ENCODE peak calls at places on chromosome 9, in five cellular contexts. H, W, Z, L and I are unnamed samples.

GRCh38 chr9:123679330-123679987 is 250.5 kb downstream of the DENND1A start:
- DNase-seq in L (no peak), W (no peak), H (no peak), Z (no peak), I (no peak)

GRCh38 chr9:19464764-19465570 is 56.2 kb downstream of the ACER2 start:
- DNase-seq in L (peak), H (peak), Z (peak), W (peak), I (peak)

GRCh38 chr9:35267716-35268115 is 105.9 kb downstream of the UNC13B start:
- DNase-seq in Z (peak), L (no peak), H (no peak), W (peak), I (peak)

GRCh38 chr9:122320346-122320995 is 50.4 kb upstream of the PTGS1 start:
- DNase-seq in Z (no peak), L (peak), W (no peak), H (no peak), I (no peak)

GRCh38 chr9:112571624-112572341 is 85.2 kb downstream of the KIAA1958 start:
- DNase-seq in W (no peak), L (no peak), H (no peak), Z (no peak), I (no peak)

GRCh38 chr9:76414656-76415055 is 20.4 kb upstream of the RFK start:
- DNase-seq in H (no peak), Z (peak), W (peak), L (peak), I (peak)

GRCh38 chr9:22170990-22171663 is 162.0 kb upstream of the CDKN2B start:
- DNase-seq in W (no peak), H (no peak), Z (no peak), L (no peak), I (no peak)

GRCh38 chr9:575139-575538 is 266.4 kb upstream of the DMRT1 start:
- DNase-seq in H (no peak), Z (no peak), L (no peak), W (no peak), I (no peak)

GRCh38 chr9:111107141-111107540 is 68.9 kb upstream of the LPAR1 start:
- DNase-seq in W (no peak), L (no peak), H (no peak), Z (no peak), I (no peak)

GRCh38 chr9:124813041-124813440 is 36.1 kb downstream of the OLFML2A start:
- DNase-seq in W (no peak), Z (no peak), L (no peak), H (no peak), I (no peak)

GRCh38 chr9:14097215-14097614 is 216.7 kb downstream of the NFIB start:
- DNase-seq in L (peak), H (no peak), W (peak), Z (peak), I (peak)

DNA sequence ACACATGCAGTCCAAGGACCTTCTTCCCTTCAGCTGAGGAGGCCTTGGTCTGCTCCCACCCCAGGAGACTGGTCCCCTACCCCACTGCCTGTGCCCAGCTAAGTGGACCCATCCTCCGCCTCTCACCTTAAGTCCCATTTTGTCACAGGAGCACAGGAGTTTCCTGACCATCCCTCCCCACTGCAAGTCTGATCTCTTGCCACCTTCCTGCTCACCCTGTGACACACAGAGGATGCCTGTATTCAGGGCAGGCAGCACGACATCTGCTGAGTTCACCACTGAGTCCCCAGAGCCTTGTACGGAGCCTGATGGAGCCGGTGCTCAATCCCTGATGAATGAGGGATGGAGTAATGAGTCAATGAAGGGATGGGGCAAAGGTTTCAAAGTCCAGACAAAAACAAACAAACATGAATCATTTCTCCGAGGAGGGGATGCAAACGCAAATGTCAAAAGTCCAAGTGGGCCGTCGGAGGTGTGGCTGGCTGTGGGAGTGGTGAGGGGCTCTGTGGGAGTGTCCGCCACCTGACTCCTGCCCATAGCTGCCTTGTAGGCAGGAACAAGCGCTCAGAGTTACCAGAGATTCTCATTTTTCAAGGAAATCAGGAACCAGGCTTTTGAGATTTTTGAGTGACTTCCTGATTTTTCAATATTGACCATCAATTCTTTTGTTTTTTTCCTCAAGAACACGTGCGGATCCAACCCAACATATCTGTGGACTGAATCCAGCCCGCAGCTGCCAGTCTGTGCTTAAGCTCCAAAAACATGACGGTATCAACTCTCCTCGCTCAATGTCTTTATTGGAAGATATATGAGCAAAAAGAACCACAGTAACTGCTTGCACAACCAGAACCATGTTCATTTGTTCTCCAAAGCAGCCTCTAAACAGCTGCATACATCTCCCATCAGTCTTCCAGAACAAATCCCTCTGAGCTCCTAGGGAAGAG is 4.4 kb downstream of the RAPGEF1 start:
- DNase-seq in H (no peak), W (peak), Z (no peak), L (no peak), I (peak)
- H3K4me3 ChIP-seq in H (no peak), W (no peak), Z (no peak), L (no peak), I (no peak)

DNA sequence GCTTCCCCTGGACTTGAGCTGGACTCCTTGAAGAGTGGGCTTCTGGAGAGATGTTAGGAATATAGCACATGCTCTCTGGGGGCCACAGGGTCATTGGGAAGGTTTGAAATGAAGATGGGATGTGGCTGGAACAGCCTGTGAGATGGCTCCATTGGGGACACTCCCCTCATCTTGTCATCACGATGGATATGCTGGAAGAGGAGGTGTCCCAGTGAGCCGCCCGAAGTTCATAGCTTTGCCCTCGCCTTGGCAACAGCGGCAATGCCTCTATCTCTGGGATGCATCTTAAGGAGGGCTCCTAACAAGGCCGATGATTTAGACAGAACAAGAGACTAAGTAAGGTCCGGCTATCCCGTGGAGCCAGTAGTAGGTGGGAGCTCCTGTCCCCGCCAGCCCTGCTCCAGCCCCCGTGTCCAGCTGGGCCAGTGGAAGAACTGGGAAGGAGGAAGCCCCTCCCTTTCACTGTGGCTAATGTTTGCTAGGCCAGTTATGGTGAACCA is 23.9 kb downstream of the AMBP start:
- DNase-seq in Z (no peak), W (no peak), H (no peak), L (no peak), I (no peak)
- TF ChIP-seq CTCF in Z (no peak), W (no peak), H (no peak), L (no peak), I (no peak)

GRCh38 chr9:136714876-136715239 is 2.5 kb downstream of the DIPK1B start:
- DNase-seq in H (no peak), L (no peak), Z (no peak), W (no peak), I (no peak)
- H3K4me3 ChIP-seq in H (no peak), L (no peak), Z (no peak), W (no peak), I (no peak)

GRCh38 chr9:70389188-70389587 is 25.3 kb downstream of the KLF9 start:
- DNase-seq in W (no peak), L (no peak), Z (no peak), H (no peak), I (no peak)

GRCh38 chr9:70390922-70391321 is 23.5 kb downstream of the KLF9 start:
- DNase-seq in Z (peak), W (peak), H (no peak), L (peak), I (peak)

GRCh38 chr9:70389642-70390266 is 24.7 kb downstream of the KLF9 start:
- DNase-seq in W (peak), L (no peak), H (no peak), Z (peak), I (peak)

GRCh38 chr9:70392850-70393249 is 21.6 kb downstream of the KLF9 start:
- DNase-seq in Z (no peak), W (no peak), L (no peak), H (no peak), I (no peak)

DNA sequence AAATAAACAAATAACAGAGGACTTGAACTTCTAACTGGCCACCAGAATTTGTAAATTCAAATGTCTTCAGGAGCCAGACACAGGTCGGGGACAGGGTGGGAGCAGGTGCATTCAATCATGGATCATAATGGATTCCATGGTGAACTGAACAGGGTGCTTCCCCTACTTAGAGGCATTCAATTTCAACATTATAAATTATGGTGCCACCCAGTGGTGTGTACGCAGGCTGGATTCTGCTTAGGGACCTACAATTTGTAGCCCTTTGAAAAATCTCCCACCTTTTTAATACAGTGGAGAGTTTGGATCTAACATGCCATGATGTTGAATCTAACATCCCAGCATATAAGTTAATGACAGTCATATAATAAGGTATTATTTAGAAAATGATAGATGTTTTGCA is 22.3 kb downstream of the KLF9 start:
- DNase-seq in H (no peak), W (no peak), Z (peak), L (no peak), I (no peak)
- TF ChIP-seq CTCF in H (peak), W (peak), Z (peak), L (peak), I (peak)

GRCh38 chr9:127644428-127644827 is 32.4 kb downstream of the STXBP1 start:
- DNase-seq in W (no peak), Z (no peak), L (no peak), H (no peak), I (no peak)

GRCh38 chr9:127640908-127641545 is 28.9 kb downstream of the STXBP1 start:
- DNase-seq in H (no peak), L (no peak), Z (no peak), W (no peak), I (no peak)

GRCh38 chr9:127637322-127637847 is 25.3 kb downstream of the STXBP1 start:
- DNase-seq in W (peak), L (no peak), H (no peak), Z (peak), I (peak)

GRCh38 chr9:127644943-127645342 is 32.9 kb downstream of the STXBP1 start:
- DNase-seq in L (no peak), Z (peak), H (no peak), W (peak), I (peak)

DNA sequence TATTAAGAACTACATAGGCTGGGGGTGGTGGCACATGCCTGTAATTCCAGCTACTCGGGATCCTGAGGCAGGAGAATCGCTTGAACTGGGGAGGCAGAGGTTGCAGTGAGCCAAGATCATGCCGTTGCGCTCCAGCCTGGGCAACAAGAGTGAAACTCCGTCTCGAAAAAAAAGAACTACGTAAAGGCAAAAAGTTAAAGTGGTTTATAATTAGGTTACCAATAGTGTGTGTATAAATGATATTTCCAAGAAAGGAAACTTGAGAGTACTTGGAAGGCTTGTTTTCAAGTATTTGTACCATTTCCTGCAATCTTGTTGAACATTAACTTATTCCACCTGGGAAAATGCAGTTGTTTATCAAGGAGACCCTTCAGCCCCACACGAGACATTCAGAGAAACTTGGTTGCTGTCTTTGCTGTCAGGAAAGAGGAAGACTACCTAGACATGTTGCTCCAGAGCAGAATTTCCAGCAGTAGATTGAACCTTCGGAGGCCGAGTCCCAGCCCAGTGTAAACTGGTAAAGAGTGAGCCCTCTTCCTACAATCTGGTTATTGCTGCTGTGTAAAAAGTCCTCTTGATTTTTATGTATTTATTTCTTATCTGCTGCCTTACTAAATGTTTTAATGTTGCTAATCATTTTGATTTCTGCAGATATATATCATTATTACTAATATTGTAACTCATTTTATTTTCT is 30.1 kb downstream of the STXBP1 start:
- DNase-seq in H (no peak), W (no peak), L (no peak), Z (no peak), I (no peak)
- H3K4me3 ChIP-seq in H (no peak), W (no peak), L (no peak), Z (no peak), I (no peak)